ENCODE peak calls at places on chromosome 17, in six cellular contexts. Y is vagina; P is adrenal gland; S is CD8-positive, alpha-beta T cell; H is CD8-positive, alpha-beta memory T cell; I is IMR-90. K is an unnamed sample. For H3K4me1, the result is how much of the 10 kb centered on the place peaks cover.

GRCh38 chr17:37392024-37392590 is 14.5 kb downstream of the ACACA start:
- DNase-seq in P (no peak), S (no peak), Y (no peak), I (peak), H (no peak), K (no peak)

GRCh38 chr17:64230551-64231408 is 32.3 kb downstream of the TEX2 start:
- DNase-seq in Y (no peak), S (no peak), P (no peak), I (peak), H (no peak), K (no peak)

GRCh38 chr17:78899361-78900260 is 3.4 kb downstream of the CEP295NL start:
- DNase-seq in I (no peak), Y (no peak), S (no peak), H (no peak), P (no peak), K (no peak)

GRCh38 chr17:43431741-43432523 is 33.1 kb downstream of the ARL4D start:
- DNase-seq in P (no peak), S (no peak), Y (no peak), I (peak), H (no peak), K (no peak)

GRCh38 chr17:11205656-11206055 is 35.4 kb upstream of the SHISA6 start:
- DNase-seq in Y (no peak), I (no peak), P (no peak), H (no peak), S (no peak), K (no peak)

GRCh38 chr17:63916566-63917185 is 2.0 kb downstream of the GH1 start:
- DNase-seq in S (no peak), P (no peak), Y (no peak), H (no peak), I (no peak), K (no peak)

GRCh38 chr17:60361889-60362288 is 30.0 kb downstream of the USP32 start:
- DNase-seq in S (no peak), I (no peak), Y (no peak), P (no peak), H (no peak), K (no peak)

GRCh38 chr17:43734376-43734775 is 24.2 kb downstream of the SOST start:
- DNase-seq in Y (no peak), H (no peak), S (no peak), I (peak), P (peak), K (no peak)

GRCh38 chr17:75832652-75833400 is 11.4 kb downstream of the UNC13D start:
- DNase-seq in H (peak), S (peak), I (no peak), Y (no peak), P (no peak), K (no peak)

GRCh38 chr17:14670861-14671260 is 370.0 kb downstream of the HS3ST3B1 start:
- DNase-seq in I (no peak), Y (no peak), P (no peak), S (no peak), H (no peak), K (no peak)

GRCh38 chr17:20935740-20936139 is 107.1 kb downstream of the USP22 start:
- DNase-seq in I (peak), P (no peak), Y (no peak), H (no peak), S (no peak), K (no peak)

GRCh38 chr17:62971853-62972252 is 5.8 kb downstream of the TANC2 start:
- DNase-seq in I (no peak), Y (no peak), H (no peak), P (no peak), S (no peak), K (no peak)

GRCh38 chr17:66635646-66636045 is 199.3 kb upstream of the CACNG5 start:
- DNase-seq in H (no peak), S (no peak), Y (no peak), P (no peak), I (no peak), K (no peak)

GRCh38 chr17:41777579-41778188 is 8.8 kb downstream of the JUP start:
- DNase-seq in S (no peak), I (peak), Y (no peak), H (no peak), P (peak), K (no peak)

GRCh38 chr17:59914274-59914854 is 21.4 kb downstream of the RPS6KB1 start:
- DNase-seq in Y (no peak), S (no peak), P (no peak), H (no peak), I (peak), K (no peak)

GRCh38 chr17:8991514-8992285 is 26.2 kb upstream of the PIK3R5 start:
- DNase-seq in I (peak), H (peak), S (peak), P (peak), Y (no peak), K (no peak)

GRCh38 chr17:8410882-8411238 is 13.2 kb upstream of the RNF222 start:
- DNase-seq in Y (no peak), H (no peak), P (no peak), I (no peak), S (no peak), K (no peak)

GRCh38 chr17:18904482-18904881 is 46.6 kb downstream of the PRPSAP2 start:
- DNase-seq in I (no peak), Y (no peak), S (no peak), H (no peak), P (no peak), K (no peak)

GRCh38 chr17:10261098-10261497 is 62.7 kb upstream of the GAS7 start:
- DNase-seq in Y (no peak), H (no peak), P (no peak), S (no peak), I (no peak), K (no peak)

GRCh38 chr17:80063815-80064585 is 27.6 kb downstream of the CCDC40 start:
- DNase-seq in S (no peak), Y (no peak), I (peak), H (no peak), P (peak), K (no peak)

DNA sequence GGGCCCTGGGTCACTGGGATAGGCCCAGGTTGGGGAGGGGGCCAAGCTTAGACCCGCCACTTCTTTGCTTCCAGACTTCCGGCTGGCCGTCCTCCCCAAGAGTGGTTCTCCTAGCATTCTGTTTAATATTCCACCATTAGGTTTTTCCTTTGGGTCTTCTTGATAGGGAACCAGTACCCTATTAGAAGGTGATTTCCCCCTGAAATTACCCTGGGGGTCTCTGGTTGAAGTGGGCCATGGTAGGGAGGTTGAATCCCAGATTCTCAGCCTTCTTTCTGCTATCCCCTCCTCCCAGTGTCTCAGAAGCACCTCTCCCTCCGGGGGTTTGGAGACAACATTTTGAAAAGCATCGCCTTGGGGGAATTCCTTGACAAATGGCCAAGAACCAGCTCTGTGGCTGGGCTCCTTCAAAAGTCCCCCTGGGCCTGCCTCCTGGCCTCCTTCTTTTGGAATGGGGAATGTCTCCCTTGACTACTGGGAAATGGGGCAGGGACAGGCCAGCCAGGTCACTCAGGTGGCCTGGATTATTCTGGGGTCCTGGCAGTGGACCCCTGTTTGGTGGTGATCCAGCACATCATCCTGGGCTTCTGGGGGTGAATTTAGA is 5.7 kb downstream of the LASP1 start:
- DNase-seq in I (no peak), Y (no peak), P (no peak), H (no peak), S (no peak), K (no peak)
- H3K4me1 ChIP-seq in I (half or more), Y (half or more), P (half or more), H (half or more), S (half or more), K (half or more)

GRCh38 chr17:2262146-2262587 is 41.4 kb downstream of the SMG6 start:
- DNase-seq in Y (no peak), S (no peak), I (peak), H (no peak), P (peak), K (no peak)

GRCh38 chr17:2266865-2267228 is 36.7 kb downstream of the SMG6 start:
- DNase-seq in S (no peak), H (no peak), Y (no peak), P (no peak), I (no peak), K (no peak)

GRCh38 chr17:2263183-2263954 is 40.2 kb downstream of the SMG6 start:
- DNase-seq in S (no peak), P (no peak), I (peak), Y (no peak), H (no peak), K (no peak)

GRCh38 chr17:2266045-2266864 is 37.3 kb downstream of the SMG6 start:
- DNase-seq in S (peak), I (no peak), H (peak), P (no peak), Y (no peak), K (peak)

GRCh38 chr17:2264023-2264860 is 39.3 kb downstream of the SMG6 start:
- DNase-seq in P (no peak), Y (no peak), H (no peak), S (no peak), I (peak), K (no peak)
- H3K4me1 ChIP-seq in P (under half), Y (under half), H (half or more), S (half or more), I (under half), K (half or more)

GRCh38 chr17:81921996-81922565 is 4.1 kb upstream of the SIRT7 start:
- DNase-seq in H (no peak), Y (no peak), I (no peak), P (no peak), S (no peak), K (no peak)

GRCh38 chr17:81922566-81923301 is 4.8 kb upstream of the SIRT7 start:
- DNase-seq in P (no peak), Y (no peak), I (no peak), S (no peak), H (no peak), K (no peak)

GRCh38 chr17:81923302-81924260 is 4.0 kb downstream of the MAFG start:
- DNase-seq in I (peak), P (peak), S (no peak), Y (no peak), H (no peak), K (peak)

GRCh38 chr17:81920612-81921530 is 2.9 kb upstream of the SIRT7 start:
- DNase-seq in S (no peak), I (no peak), Y (no peak), H (no peak), P (no peak), K (no peak)

GRCh38 chr17:81921531-81921862 is 3.5 kb upstream of the SIRT7 start:
- DNase-seq in I (no peak), H (no peak), Y (no peak), S (no peak), P (no peak), K (no peak)
- H3K4me1 ChIP-seq in I (under half), H (under half), Y (half or more), S (under half), P (half or more), K (under half)

DNA sequence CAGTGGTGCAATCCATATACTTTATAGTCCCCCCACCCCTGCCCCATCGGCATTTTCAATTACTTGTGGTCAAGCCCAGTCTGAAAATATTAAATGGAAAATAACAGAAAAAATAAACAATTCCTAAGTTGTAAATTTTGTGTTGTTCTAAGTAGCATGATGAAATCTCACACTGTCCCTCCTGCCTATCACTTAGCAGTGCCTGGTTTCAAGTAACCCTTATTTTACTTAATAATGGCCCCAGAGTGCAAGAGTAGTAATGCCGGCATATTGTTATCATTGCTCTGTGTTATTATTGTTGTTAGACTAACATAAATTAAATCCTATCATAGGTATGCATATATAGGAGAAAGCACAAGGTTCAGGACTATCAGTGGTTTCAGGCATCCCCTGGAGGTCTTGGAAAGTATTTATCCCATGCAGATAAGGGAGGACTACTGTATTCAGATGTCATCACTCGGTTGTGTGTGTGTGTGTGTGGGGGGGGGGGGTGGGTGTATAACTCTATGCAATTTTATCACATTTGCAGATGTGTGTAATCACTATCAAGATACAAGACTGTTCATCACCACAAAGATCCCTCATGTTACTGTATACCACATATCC is 9.3 kb downstream of the UBE2G1 start:
- DNase-seq in S (no peak), H (no peak), P (no peak), I (no peak), Y (no peak), K (no peak)
- H3K4me1 ChIP-seq in S (half or more), H (under half), P (under half), I (under half), Y (half or more), K (under half)

GRCh38 chr17:57532556-57532955 is 212.5 kb downstream of the CCDC182 start:
- DNase-seq in P (no peak), H (no peak), I (no peak), Y (no peak), S (no peak), K (no peak)

GRCh38 chr17:57531648-57532486 is 213.2 kb downstream of the CCDC182 start:
- DNase-seq in Y (no peak), S (no peak), P (no peak), H (no peak), I (no peak), K (no peak)

GRCh38 chr17:57530508-57530907 is 214.6 kb downstream of the CCDC182 start:
- DNase-seq in I (peak), P (no peak), H (no peak), Y (no peak), S (no peak), K (no peak)

GRCh38 chr17:57530026-57530425 is 215.1 kb downstream of the CCDC182 start:
- DNase-seq in I (no peak), H (no peak), Y (no peak), S (no peak), P (no peak), K (no peak)

DNA sequence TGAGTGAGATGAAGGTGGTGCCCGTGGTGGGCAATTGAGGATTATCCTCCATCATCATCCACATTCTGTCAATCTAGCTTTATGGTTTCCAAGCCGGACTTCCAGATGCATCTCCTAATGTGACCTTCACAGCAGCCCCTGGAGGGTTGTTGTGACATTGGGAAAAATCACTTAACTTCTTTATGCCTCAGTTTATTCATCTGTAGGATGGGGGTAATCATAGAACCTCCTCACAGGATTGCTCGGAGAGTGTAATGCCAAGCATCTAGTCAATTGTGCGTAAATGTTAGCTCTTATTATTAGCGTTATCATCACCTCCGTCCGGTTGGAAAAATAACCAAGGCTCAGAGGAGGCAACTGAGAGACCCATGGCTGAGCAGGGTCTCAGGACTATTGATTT is 214.0 kb downstream of the CCDC182 start:
- DNase-seq in H (no peak), Y (no peak), S (no peak), P (no peak), I (no peak), K (no peak)
- H3K4me1 ChIP-seq in H (under half), Y (under half), S (under half), P (half or more), I (under half), K (under half)

GRCh38 chr17:69451416-69452394 is 37.2 kb downstream of the MAP2K6 start:
- DNase-seq in P (no peak), H (no peak), S (no peak), Y (no peak), I (no peak), K (no peak)
- H3K4me1 ChIP-seq in P (under half), H (under half), S (under half), Y (under half), I (under half), K (under half)

DNA sequence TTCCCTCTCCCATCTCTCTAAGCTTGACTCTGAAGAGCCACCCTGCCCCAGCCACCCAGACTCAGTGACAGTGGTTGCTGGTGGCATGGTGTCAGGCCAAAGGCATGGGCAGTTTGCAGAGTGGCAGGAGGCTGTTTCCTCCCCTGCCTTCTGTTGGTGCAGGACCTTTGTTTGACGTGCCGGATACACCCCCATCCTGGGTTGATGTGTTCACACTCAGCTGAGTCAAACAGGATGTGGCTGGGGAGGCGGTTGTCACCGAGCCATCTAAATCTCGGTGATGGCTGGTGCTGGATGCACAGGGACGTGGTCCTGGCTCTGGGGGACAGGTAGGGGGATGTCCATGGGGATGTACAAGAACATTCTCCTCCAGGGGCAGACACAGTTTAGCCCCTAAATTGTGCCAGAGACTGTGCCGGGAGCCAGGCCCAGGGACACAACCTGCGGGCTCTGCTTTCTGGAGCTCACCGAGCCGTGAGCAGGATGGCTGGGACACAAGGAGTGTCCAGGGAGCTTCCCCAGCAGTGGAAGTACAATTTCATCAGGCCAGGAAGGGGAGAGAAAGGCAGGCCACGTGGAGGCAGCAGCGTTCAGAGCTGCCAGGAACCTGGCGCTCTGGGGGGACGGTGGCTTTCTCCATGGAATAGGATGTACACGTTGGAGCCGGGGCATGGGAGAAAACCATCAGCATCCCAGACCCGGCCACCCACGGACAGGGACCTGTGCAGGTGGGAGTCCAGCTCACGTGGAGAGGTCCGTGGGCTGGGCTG is 264.2 kb downstream of the SEC14L1 start:
- DNase-seq in S (peak), H (peak), P (peak), Y (no peak), I (peak), K (peak)
- H3K4me1 ChIP-seq in S (half or more), H (half or more), P (half or more), Y (half or more), I (half or more), K (half or more)

K was measured in spleen.